ENCODE peak calls at places on chromosomes 13 and 19, in five cellular contexts. U is omental fat pad; V is uterus; P is G401; I is stimulated activated CD8-positive, alpha-beta memory T cell treated with anti-CD3 and anti-CD28 coated beads, Interleukin-15, amount 100 ng/mL, for 4 hours. B is an unnamed sample.

GRCh38 chr13:20708216-20708615 is 4.7 kb downstream of the IL17D start:
- DNase-seq in U (no peak), V (no peak), P (no peak), I (no peak), B (no peak)

GRCh38 chr19:6061420-6062130 is 48.7 kb downstream of the RFX2 start:
- DNase-seq in V (no peak), U (peak; percentile 23), P (no peak), I (no peak), B (peak; percentile 70)

GRCh38 chr13:90950134-90950533 is 397.4 kb upstream of the MIR17HG start:
- DNase-seq in V (no peak), P (no peak), U (no peak), I (no peak), B (no peak)

GRCh38 chr13:90717451-90717936 is 630.0 kb upstream of the MIR17HG start:
- DNase-seq in I (no peak), P (peak; percentile 65), V (no peak), U (no peak), B (no peak)

GRCh38 chr13:99268822-99269221 is 10.6 kb upstream of the GPR18 start:
- DNase-seq in P (no peak), U (no peak), V (no peak), I (no peak), B (no peak)

GRCh38 chr19:55041627-55042343 is 3.7 kb upstream of the GP6 start:
- DNase-seq in P (no peak), U (no peak), I (no peak), V (no peak), B (no peak)

GRCh38 chr13:98199480-98199879 is 22.4 kb upstream of the RNF113B start:
- DNase-seq in V (no peak), P (no peak), I (no peak), U (no peak), B (no peak)

GRCh38 chr19:33740811-33741396 is 55.8 kb upstream of the KCTD15 start:
- DNase-seq in P (no peak), I (no peak), U (no peak), V (no peak), B (no peak)

GRCh38 chr13:44155422-44156293 is 218.0 kb upstream of the SERP2 start:
- DNase-seq in V (peak; percentile 91), P (peak; percentile 92), I (no peak), U (peak; percentile 26), B (peak; percentile 73)

GRCh38 chr19:801030-801860 is 4.0 kb downstream of the PTBP1 start:
- DNase-seq in P (no peak), V (peak; percentile 64), I (no peak), U (no peak), B (no peak)

GRCh38 chr13:35865341-35866240 is 265.6 kb downstream of the DCLK1 start:
- DNase-seq in P (no peak), U (no peak), V (no peak), I (no peak), B (no peak)

GRCh38 chr13:97366172-97366688 is 67.7 kb upstream of the RAP2A start:
- DNase-seq in P (no peak), U (no peak), V (no peak), I (no peak), B (no peak)

GRCh38 chr19:33376423-33376822 is 2.9 kb downstream of the CEBPG start:
- DNase-seq in V (peak; percentile 85), I (no peak), U (peak; percentile 65), P (no peak), B (no peak)

GRCh38 chr19:35592226-35592625 is 6.3 kb downstream of the PMIS2 start:
- DNase-seq in I (no peak), U (no peak), P (peak; percentile 77), V (no peak), B (no peak)

GRCh38 chr13:74770361-74770760 is 636.2 kb upstream of the KLF12 start:
- DNase-seq in U (no peak), P (no peak), V (no peak), I (no peak), B (no peak)

GRCh38 chr13:113022391-113023216 is 53.6 kb downstream of the MCF2L start:
- DNase-seq in U (no peak), P (no peak), I (no peak), V (no peak), B (no peak)

GRCh38 chr19:42596391-42597071 is 1.8 kb upstream of the CEACAM8 start:
- DNase-seq in I (no peak), U (no peak), P (peak; percentile 25), V (no peak), B (no peak)

GRCh38 chr13:40318366-40318765 is 348.1 kb downstream of the FOXO1 start:
- DNase-seq in V (no peak), U (no peak), P (peak; percentile 18), I (no peak), B (no peak)